ENCODE peak calls at places on chromosomes 6 and 20, in six cellular contexts. R is ACHN; F is neural crest cell; J is stimulated activated CD4-positive, alpha-beta T cell treated with anti-CD3 and anti-CD28 coated beads, Interleukin-12 subunit alpha, Interleukin-12 subunit beta, amount 100 ng/mL, for 4 hours; C is heart right ventricle; B is tibial nerve. N is an unnamed sample.

GRCh38 chr6:14881399-14881798 is 364.5 kb upstream of the JARID2 start:
- DNase-seq in R (peak), F (no peak), J (no peak), C (peak), B (no peak), N (peak)

GRCh38 chr20:36582322-36582721 is 8.9 kb downstream of the TGIF2 start:
- DNase-seq in R (no peak), F (no peak), J (no peak), C (no peak), B (no peak), N (no peak)

GRCh38 chr20:40652426-40652825 is 36.6 kb downstream of the MAFB start:
- DNase-seq in R (no peak), F (no peak), J (no peak), C (no peak), B (no peak), N (no peak)

GRCh38 chr20:63191400-63191799 is 24.5 kb downstream of the YTHDF1 start:
- DNase-seq in R (no peak), F (no peak), J (no peak), C (no peak), B (no peak), N (no peak)

GRCh38 chr6:5979650-5980427 is 26.9 kb downstream of the NRN1 start:
- DNase-seq in R (no peak), F (no peak), J (no peak), C (no peak), B (peak), N (peak)

GRCh38 chr6:55449219-55449618 is 122.0 kb downstream of the GFRAL start:
- DNase-seq in R (peak), F (no peak), J (no peak), C (no peak), B (no peak), N (peak)

GRCh38 chr6:143734641-143735063 is 56.9 kb downstream of the PHACTR2 start:
- DNase-seq in R (no peak), F (no peak), J (no peak), C (no peak), B (no peak), N (no peak)

GRCh38 chr6:13573669-13574110 is 711 bp upstream of the SIRT5 start:
- DNase-seq in R (peak), F (no peak), J (peak), C (peak), B (no peak), N (peak)

GRCh38 chr20:25035924-25036323 is 22.0 kb downstream of the ACSS1 start:
- DNase-seq in R (no peak), F (no peak), J (no peak), C (no peak), B (no peak), N (no peak)